ENCODE peak calls at places on chromosome X, in nine cellular contexts. G is type B pancreatic cell, E is B cell, Q is H9, S is Panc1, A is pancreas, I is spleen, K is fibroblast of mammary gland, M is sigmoid colon. U is an unnamed sample.

GRCh38 chrX:86154586-86154985 is 6.3 kb downstream of the DACH2 start:
- DNase-seq in G (no peak), E (no peak), Q (no peak), S (no peak), A (no peak), I (no peak), K (no peak), M (no peak), U (no peak)

GRCh38 chrX:20267924-20268701 is 1.4 kb upstream of the RPS6KA3 start:
- DNase-seq in G (peak), E (peak), Q (peak), S (no peak), A (peak), I (peak), K (no peak), M (peak), U (peak)

GRCh38 chrX:13000311-13000811 is 25.5 kb downstream of the TMSB4X start:
- DNase-seq in G (no peak), E (peak), Q (no peak), S (no peak), A (peak), I (no peak), K (no peak), M (no peak), U (no peak)

GRCh38 chrX:70476934-70477733 is 32.5 kb downstream of the DLG3 start:
- DNase-seq in G (no peak), E (no peak), Q (peak), S (no peak), A (peak), I (no peak), K (peak), M (peak), U (no peak)

GRCh38 chrX:110657073-110657472 is 138.5 kb downstream of the CHRDL1 start:
- DNase-seq in G (no peak), E (no peak), Q (no peak), S (no peak), A (no peak), I (no peak), K (no peak), M (no peak), U (no peak)

GRCh38 chrX:150642421-150642820 is 50.8 kb upstream of the MTMR1 start:
- DNase-seq in G (no peak), E (no peak), Q (no peak), S (no peak), A (no peak), I (no peak), K (no peak), M (no peak), U (no peak)

GRCh38 chrX:109347618-109348017 is 134.3 kb downstream of the GUCY2F start:
- DNase-seq in G (no peak), E (no peak), Q (peak), S (no peak), A (no peak), I (no peak), K (peak), M (no peak), U (no peak)

GRCh38 chrX:7941390-7942042 is 14.3 kb upstream of the PNPLA4 start:
- DNase-seq in G (no peak), E (no peak), Q (peak), S (no peak), A (no peak), I (no peak), K (peak), M (no peak), U (no peak)

GRCh38 chrX:30065226-30065625 is 150.1 kb upstream of the MAGEB2 start:
- DNase-seq in G (no peak), E (no peak), Q (no peak), S (no peak), A (no peak), I (no peak), K (no peak), M (no peak), U (no peak)

GRCh38 chrX:3161686-3162085 is 120.4 kb downstream of the ARSF start:
- DNase-seq in G (no peak), E (no peak), Q (no peak), S (no peak), A (no peak), I (no peak), K (peak), M (no peak), U (no peak)

GRCh38 chrX:9464435-9465371 is at the start of gene TBL1X:
- DNase-seq in G (peak), E (peak), Q (peak), S (no peak), A (peak), I (peak), K (peak), M (peak), U (peak)

GRCh38 chrX:115067812-115068211 is 50.4 kb upstream of the IL13RA2 start:
- DNase-seq in G (no peak), E (no peak), Q (no peak), S (no peak), A (no peak), I (no peak), K (peak), M (no peak), U (no peak)

GRCh38 chrX:140766024-140766611 is 56.6 kb downstream of the LINC00632 start:
- DNase-seq in G (no peak), E (no peak), Q (peak), S (peak), A (peak), I (no peak), K (peak), M (peak), U (peak)

GRCh38 chrX:42087960-42088359 is 164.6 kb upstream of the CASK start:
- DNase-seq in G (no peak), E (no peak), Q (no peak), S (no peak), A (no peak), I (no peak), K (no peak), M (no peak), U (no peak)
- TF ChIP-seq CTCF in G (no peak), E (no peak), Q (peak), S (no peak), A (no peak), I (no peak), K (peak), M (no peak), U (no peak)

GRCh38 chrX:74465424-74465823 is 44.1 kb downstream of the SLC16A2 start:
- DNase-seq in G (no peak), E (no peak), Q (no peak), S (no peak), A (no peak), I (no peak), K (peak), M (no peak), U (no peak)
- TF ChIP-seq CTCF in G (no peak), E (no peak), Q (no peak), S (no peak), A (no peak), I (no peak), K (peak), M (no peak), U (no peak)

DNA sequence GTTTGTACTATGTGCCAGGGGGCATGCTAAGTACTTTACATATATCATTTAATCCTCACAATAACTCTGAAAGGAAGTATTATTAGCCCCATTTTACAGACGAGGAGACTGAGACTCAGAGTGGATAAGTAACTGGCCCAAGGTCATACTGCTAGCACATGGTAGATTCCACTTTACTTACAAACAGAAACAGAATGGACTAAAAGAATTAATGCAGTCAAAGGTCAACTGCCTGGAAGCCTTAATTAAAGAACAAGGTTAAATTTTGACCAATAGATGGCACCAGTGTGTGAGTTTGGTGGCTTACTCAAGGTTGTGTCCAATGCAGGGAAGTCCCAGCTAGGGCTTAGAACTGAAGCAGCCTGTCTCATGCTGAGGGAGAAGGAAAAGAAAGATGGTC is 4.7 kb downstream of the RIPPLY1 start:
- DNase-seq in G (no peak), E (no peak), Q (no peak), S (no peak), A (no peak), I (no peak), K (peak), M (no peak), U (no peak)
- TF ChIP-seq CTCF in G (peak), E (peak), Q (peak), S (peak), A (peak), I (peak), K (peak), M (no peak), U (peak)

GRCh38 chrX:50726296-50726695 is 87.7 kb downstream of the SHROOM4 start:
- DNase-seq in G (no peak), E (no peak), Q (peak), S (no peak), A (no peak), I (no peak), K (no peak), M (no peak), U (no peak)

GRCh38 chrX:50718791-50719190 is 95.2 kb downstream of the SHROOM4 start:
- DNase-seq in G (no peak), E (no peak), Q (no peak), S (no peak), A (no peak), I (no peak), K (no peak), M (no peak), U (no peak)

GRCh38 chrX:50725310-50725709 is 88.7 kb downstream of the SHROOM4 start:
- DNase-seq in G (no peak), E (no peak), Q (no peak), S (no peak), A (no peak), I (no peak), K (no peak), M (no peak), U (no peak)

GRCh38 chrX:50721771-50722521 is 92.0 kb downstream of the SHROOM4 start:
- DNase-seq in G (no peak), E (no peak), Q (peak), S (no peak), A (no peak), I (no peak), K (no peak), M (no peak), U (no peak)

GRCh38 chrX:50723006-50723405 is 91.0 kb downstream of the SHROOM4 start:
- DNase-seq in G (no peak), E (no peak), Q (no peak), S (no peak), A (no peak), I (no peak), K (no peak), M (no peak), U (no peak)
- TF ChIP-seq CTCF in G (no peak), E (no peak), Q (no peak), S (no peak), A (no peak), I (no peak), K (no peak), M (no peak), U (no peak)

DNA sequence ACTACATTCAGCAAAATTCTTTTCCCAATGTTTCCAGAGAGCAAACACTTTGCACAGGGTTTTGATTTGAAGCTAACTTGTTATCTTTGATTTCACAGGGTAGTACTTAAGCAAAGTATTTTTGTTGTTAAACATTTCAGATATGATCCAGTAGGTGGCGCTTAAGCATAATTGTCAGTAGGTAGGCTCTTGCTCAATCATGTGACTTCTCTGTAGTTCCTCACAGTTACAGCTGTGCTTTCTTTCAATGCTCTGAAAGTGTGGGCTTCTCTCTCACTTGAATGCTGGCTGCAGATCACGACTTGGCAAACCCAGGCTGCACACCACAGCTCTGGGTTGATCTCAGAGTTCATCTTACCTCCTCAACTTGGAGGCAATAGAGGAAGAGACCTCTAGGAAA is 1016.5 kb downstream of the SH3BGRL start:
- DNase-seq in G (no peak), E (no peak), Q (no peak), S (no peak), A (no peak), I (no peak), K (peak), M (no peak), U (no peak)
- TF ChIP-seq CTCF in G (peak), E (no peak), Q (peak), S (peak), A (no peak), I (no peak), K (peak), M (no peak), U (peak)

GRCh38 chrX:41734530-41734929 is 10.5 kb downstream of the GPR82 start:
- DNase-seq in G (no peak), E (no peak), Q (no peak), S (peak), A (no peak), I (no peak), K (peak), M (no peak), U (no peak)

GRCh38 chrX:41737065-41737464 is 13.1 kb downstream of the GPR82 start:
- DNase-seq in G (no peak), E (no peak), Q (no peak), S (no peak), A (no peak), I (no peak), K (no peak), M (no peak), U (no peak)

GRCh38 chrX:41733939-41734338 is 10.0 kb downstream of the GPR82 start:
- DNase-seq in G (no peak), E (peak), Q (no peak), S (no peak), A (no peak), I (no peak), K (no peak), M (no peak), U (no peak)

DNA sequence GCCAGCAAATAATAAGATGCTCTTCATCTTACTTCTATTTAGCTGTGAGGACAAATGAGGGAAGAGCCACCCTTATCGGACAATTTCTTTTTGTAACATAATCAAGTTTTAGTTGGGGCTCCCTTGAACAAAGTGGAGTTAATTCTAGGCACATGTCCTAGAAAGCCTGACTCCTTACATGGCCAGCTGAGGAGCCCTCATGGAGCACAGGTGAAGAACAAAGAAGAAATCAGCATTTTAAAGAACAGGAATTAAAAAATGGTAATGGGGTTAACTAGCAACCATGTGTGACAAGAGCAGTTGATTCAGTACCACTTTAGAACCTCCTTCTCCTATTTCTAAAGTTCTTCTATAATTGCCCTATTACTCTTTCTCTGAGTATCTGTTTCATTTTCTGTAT is 15.9 kb downstream of the GPR82 start:
- DNase-seq in G (no peak), E (no peak), Q (no peak), S (no peak), A (no peak), I (no peak), K (no peak), M (no peak), U (no peak)
- TF ChIP-seq CTCF in G (no peak), E (no peak), Q (no peak), S (no peak), A (no peak), I (no peak), K (no peak), M (no peak), U (no peak)

GRCh38 chrX:76555816-76556215 is 128.3 kb downstream of the MAGEE1 start:
- DNase-seq in G (no peak), E (no peak), Q (peak), S (no peak), A (no peak), I (no peak), K (peak), M (no peak), U (peak)
- TF ChIP-seq CTCF in G (peak), E (no peak), Q (peak), S (peak), A (no peak), I (no peak), K (peak), M (no peak), U (no peak)

DNA sequence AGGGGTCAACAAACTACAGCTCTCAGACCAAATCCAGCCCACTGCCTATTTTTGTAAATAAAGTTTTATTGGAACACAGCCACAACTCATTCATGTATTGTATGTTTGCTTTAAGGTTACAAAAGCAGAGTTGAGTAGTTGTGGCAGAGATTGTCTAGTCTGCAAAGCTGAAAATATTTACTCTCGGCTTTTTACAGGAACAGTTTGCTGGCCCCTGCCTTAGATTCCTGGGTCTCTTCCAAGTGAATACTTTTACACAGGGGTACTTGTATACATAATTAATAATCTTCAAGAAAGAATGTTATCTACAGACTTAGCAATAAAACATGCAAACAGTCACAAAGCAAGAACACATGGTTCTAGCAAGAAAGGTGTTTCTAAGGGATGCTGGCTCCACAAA is 154.2 kb downstream of the AMELX start:
- DNase-seq in G (no peak), E (no peak), Q (no peak), S (no peak), A (no peak), I (no peak), K (no peak), M (no peak), U (no peak)
- TF ChIP-seq CTCF in G (no peak), E (no peak), Q (no peak), S (no peak), A (no peak), I (no peak), K (no peak), M (no peak), U (no peak)

U was measured in neural crest cell.